ENCODE peak calls at places on chromosomes 2 and 18, in four cellular contexts. One of them, this sample, is unnamed.

GRCh38 chr2:149219853-149220252 is 110.5 kb upstream of the LYPD6 start:
- DNase-seq in H9: no peak
- DNase-seq in tibial nerve: no peak
- DNase-seq in germinal center: no peak
- DNase-seq in this sample: no peak

GRCh38 chr2:233426619-233427342 is 72.5 kb downstream of the DGKD start:
- DNase-seq in H9: no peak
- DNase-seq in tibial nerve: no peak
- DNase-seq in germinal center: no peak
- DNase-seq in this sample: no peak

GRCh38 chr2:236795176-236795860 is 225.7 kb downstream of the ACKR3 start:
- DNase-seq in H9: no peak
- DNase-seq in tibial nerve: no peak
- DNase-seq in germinal center: no peak
- DNase-seq in this sample: no peak

GRCh38 chr2:234753701-234754100 is 198.1 kb upstream of the SH3BP4 start:
- DNase-seq in H9: no peak
- DNase-seq in tibial nerve: no peak
- DNase-seq in germinal center: no peak
- DNase-seq in this sample: no peak

GRCh38 chr2:225337183-225337582 is 62.3 kb upstream of the NYAP2 start:
- DNase-seq in H9: no peak
- DNase-seq in tibial nerve: no peak
- DNase-seq in germinal center: no peak
- DNase-seq in this sample: no peak

GRCh38 chr18:80166240-80166639 is 57.2 kb downstream of the ADNP2 start:
- DNase-seq in H9: no peak
- DNase-seq in tibial nerve: no peak
- DNase-seq in germinal center: no peak
- DNase-seq in this sample: no peak

GRCh38 chr2:150513647-150514046 is 26.2 kb upstream of the RND3 start:
- DNase-seq in H9: no peak
- DNase-seq in tibial nerve: no peak
- DNase-seq in germinal center: no peak
- DNase-seq in this sample: no peak

GRCh38 chr2:133171396-133172004 is 396.8 kb downstream of the NCKAP5 start:
- DNase-seq in H9: no peak
- DNase-seq in tibial nerve: peak
- DNase-seq in germinal center: peak
- DNase-seq in this sample: peak

GRCh38 chr18:3323900-3324299 is 62.0 kb downstream of the MYL12B start:
- DNase-seq in H9: no peak
- DNase-seq in tibial nerve: no peak
- DNase-seq in germinal center: no peak
- DNase-seq in this sample: no peak

GRCh38 chr2:12769492-12770105 is 52.9 kb downstream of the TRIB2 start:
- DNase-seq in H9: no peak
- DNase-seq in tibial nerve: peak
- DNase-seq in germinal center: no peak
- DNase-seq in this sample: no peak

This sample was measured in 8988T.